ENCODE peak calls at places on chromosomes 12 and 14, in six cellular contexts. One of them, this sample, is unnamed.

GRCh38 chr12:116319316-116319715 is 41.8 kb upstream of the MED13L start:
- DNase-seq in GM23338: no peak
- DNase-seq in A549: no peak
- DNase-seq in K562: no peak
- DNase-seq in Panc1: no peak
- DNase-seq in HL-60: no peak
- DNase-seq in this sample: no peak

GRCh38 chr14:71720978-71721624 is 211.1 kb upstream of the RGS6 start:
- DNase-seq in GM23338: peak; percentile 84
- DNase-seq in HL-60: no peak
- DNase-seq in K562: peak; percentile 29
- DNase-seq in Panc1: peak; percentile 8
- DNase-seq in A549: peak; percentile 71
- DNase-seq in this sample: peak; percentile 57

GRCh38 chr12:42946776-42947435 is 357.4 kb upstream of the PRICKLE1 start:
- DNase-seq in A549: no peak
- DNase-seq in HL-60: no peak
- DNase-seq in GM23338: no peak
- DNase-seq in Panc1: no peak
- DNase-seq in K562: no peak
- DNase-seq in this sample: no peak

GRCh38 chr12:53300187-53300586 is 692 bp downstream of the MYG1 start:
- DNase-seq in Panc1: no peak
- DNase-seq in A549: peak; percentile 35
- DNase-seq in K562: no peak
- DNase-seq in GM23338: peak; percentile 32
- DNase-seq in HL-60: no peak
- DNase-seq in this sample: no peak

GRCh38 chr12:111438501-111438900 is 32.8 kb downstream of the SH2B3 start:
- DNase-seq in A549: no peak
- DNase-seq in K562: no peak
- DNase-seq in GM23338: peak; percentile 37
- DNase-seq in HL-60: peak; percentile 97
- DNase-seq in Panc1: no peak
- DNase-seq in this sample: no peak

GRCh38 chr14:51251486-51251885 is 11.4 kb downstream of the TMX1 start:
- DNase-seq in K562: no peak
- DNase-seq in HL-60: no peak
- DNase-seq in Panc1: no peak
- DNase-seq in A549: no peak
- DNase-seq in GM23338: no peak
- DNase-seq in this sample: no peak

GRCh38 chr12:93166891-93167307 is 210.8 kb upstream of the NUDT4 start:
- DNase-seq in K562: no peak
- DNase-seq in HL-60: no peak
- DNase-seq in Panc1: no peak
- DNase-seq in A549: no peak
- DNase-seq in GM23338: no peak
- DNase-seq in this sample: no peak

GRCh38 chr12:113359939-113360748 is 1.8 kb downstream of the PLBD2 start:
- DNase-seq in GM23338: peak; percentile 20
- DNase-seq in K562: no peak
- DNase-seq in Panc1: no peak
- DNase-seq in HL-60: no peak
- DNase-seq in A549: no peak
- DNase-seq in this sample: no peak

GRCh38 chr14:94284221-94284620 is 8.8 kb downstream of the SERPINA10 start:
- DNase-seq in HL-60: no peak
- DNase-seq in Panc1: no peak
- DNase-seq in K562: no peak
- DNase-seq in A549: no peak
- DNase-seq in GM23338: no peak
- DNase-seq in this sample: no peak

GRCh38 chr14:96265387-96265786 is 9.4 kb downstream of the BDKRB1 start:
- DNase-seq in HL-60: no peak
- DNase-seq in K562: no peak
- DNase-seq in Panc1: no peak
- DNase-seq in A549: no peak
- DNase-seq in GM23338: no peak
- DNase-seq in this sample: no peak

GRCh38 chr12:60101715-60102114 is 505.9 kb downstream of the SLC16A7 start:
- DNase-seq in K562: no peak
- DNase-seq in GM23338: no peak
- DNase-seq in A549: no peak
- DNase-seq in Panc1: no peak
- DNase-seq in HL-60: no peak
- DNase-seq in this sample: no peak

GRCh38 chr14:100212476-100213333 is 26.2 kb upstream of the YY1 start:
- DNase-seq in A549: no peak
- DNase-seq in HL-60: no peak
- DNase-seq in GM23338: no peak
- DNase-seq in K562: peak; percentile 40
- DNase-seq in Panc1: no peak
- DNase-seq in this sample: no peak

GRCh38 chr12:120067901-120068300 is 48.7 kb downstream of the RAB35 start:
- DNase-seq in A549: no peak
- DNase-seq in HL-60: no peak
- DNase-seq in GM23338: no peak
- DNase-seq in Panc1: no peak
- DNase-seq in K562: no peak
- DNase-seq in this sample: no peak
- TF ChIP-seq REST in A549: no peak
- TF ChIP-seq REST in HL-60: no peak
- TF ChIP-seq REST in GM23338: no peak
- TF ChIP-seq REST in Panc1: no peak
- TF ChIP-seq REST in K562: no peak
- TF ChIP-seq REST in this sample: no peak

DNA sequence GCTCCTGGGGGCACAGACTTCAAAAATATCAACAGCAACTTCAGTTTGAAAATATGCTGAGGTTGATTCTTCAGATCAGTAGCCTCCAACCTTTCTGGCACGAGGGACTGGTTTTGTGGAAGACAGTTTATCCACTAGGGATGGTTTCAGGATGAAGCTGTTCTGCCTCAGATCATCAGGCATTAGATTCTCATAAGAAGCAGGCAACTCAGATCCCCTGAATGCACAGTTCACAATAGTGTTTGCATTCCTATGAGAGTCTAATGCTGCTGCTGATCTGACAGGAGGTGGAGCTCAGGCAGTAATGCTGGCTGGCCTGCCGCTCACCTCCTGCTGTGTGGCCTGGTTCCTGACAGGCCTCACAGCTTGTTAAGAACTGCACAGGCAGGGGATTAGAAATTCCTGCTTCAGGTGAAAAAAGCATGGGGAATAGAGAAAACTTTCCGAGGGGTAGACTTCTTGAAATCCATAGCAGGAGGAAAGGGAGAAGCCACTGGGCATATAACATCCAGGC is 12.8 kb downstream of the EPYC start:
- DNase-seq in GM23338: no peak
- DNase-seq in Panc1: no peak
- DNase-seq in A549: no peak
- DNase-seq in K562: no peak
- DNase-seq in HL-60: no peak
- DNase-seq in this sample: no peak
- TF ChIP-seq REST in GM23338: no peak
- TF ChIP-seq REST in Panc1: no peak
- TF ChIP-seq REST in A549: no peak
- TF ChIP-seq REST in K562: no peak
- TF ChIP-seq REST in HL-60: no peak
- TF ChIP-seq REST in this sample: no peak

DNA sequence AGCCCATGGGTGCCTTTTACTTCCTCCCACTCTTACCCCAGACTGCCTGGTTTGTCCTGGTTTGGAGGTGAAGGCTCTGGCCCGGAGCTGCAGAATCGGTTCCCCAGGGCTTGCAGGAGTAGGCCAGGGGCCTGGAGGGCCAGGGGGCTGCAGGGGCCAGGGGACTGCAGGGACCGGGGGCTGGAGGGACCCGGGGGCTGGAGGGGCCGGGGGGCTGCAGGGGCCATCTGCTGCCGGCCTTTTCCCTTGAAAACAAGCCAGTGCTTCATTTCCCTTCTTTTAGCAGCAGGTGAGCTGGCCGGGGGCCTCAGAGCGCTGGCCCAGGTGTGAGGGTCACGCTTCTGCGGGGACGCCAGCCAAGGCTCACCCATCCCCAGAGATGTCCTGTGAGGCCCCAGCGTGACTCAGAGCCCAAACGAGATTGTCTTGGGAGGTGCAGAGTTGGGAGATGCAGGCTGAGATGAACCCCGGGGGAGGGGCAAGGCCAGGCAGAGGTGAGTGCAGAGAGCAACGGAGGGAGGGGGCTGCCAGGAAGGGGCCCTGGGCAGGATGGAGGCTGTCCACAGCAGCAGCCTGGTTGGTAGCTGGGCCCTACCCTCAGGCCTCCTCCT is 154.9 kb downstream of the KIF26A start:
- DNase-seq in A549: no peak
- DNase-seq in K562: no peak
- DNase-seq in HL-60: no peak
- DNase-seq in GM23338: no peak
- DNase-seq in Panc1: no peak
- DNase-seq in this sample: no peak
- TF ChIP-seq REST in A549: no peak
- TF ChIP-seq REST in K562: no peak
- TF ChIP-seq REST in HL-60: no peak
- TF ChIP-seq REST in GM23338: no peak
- TF ChIP-seq REST in Panc1: no peak
- TF ChIP-seq REST in this sample: no peak

GRCh38 chr12:10363922-10364838 is 25.7 kb downstream of the KLRK1 start:
- DNase-seq in HL-60: no peak
- DNase-seq in A549: no peak
- DNase-seq in Panc1: peak; percentile 32
- DNase-seq in GM23338: no peak
- DNase-seq in K562: peak; percentile 27
- DNase-seq in this sample: no peak
- TF ChIP-seq REST in HL-60: no peak
- TF ChIP-seq REST in A549: no peak
- TF ChIP-seq REST in Panc1: no peak
- TF ChIP-seq REST in GM23338: no peak
- TF ChIP-seq REST in K562: no peak
- TF ChIP-seq REST in this sample: no peak

GRCh38 chr12:27627123-27627835 is 69.0 kb upstream of the REP15 start:
- DNase-seq in HL-60: peak; percentile 50
- DNase-seq in Panc1: no peak
- DNase-seq in GM23338: no peak
- DNase-seq in K562: no peak
- DNase-seq in A549: no peak
- DNase-seq in this sample: no peak
- TF ChIP-seq REST in HL-60: no peak
- TF ChIP-seq REST in Panc1: no peak
- TF ChIP-seq REST in GM23338: no peak
- TF ChIP-seq REST in K562: no peak
- TF ChIP-seq REST in A549: no peak
- TF ChIP-seq REST in this sample: no peak

GRCh38 chr14:21300892-21301291 is 21.0 kb downstream of the RPGRIP1 start:
- DNase-seq in K562: peak; percentile 10
- DNase-seq in Panc1: no peak
- DNase-seq in GM23338: peak; percentile 78
- DNase-seq in HL-60: peak; percentile 16
- DNase-seq in A549: no peak
- DNase-seq in this sample: no peak
- TF ChIP-seq REST in K562: no peak
- TF ChIP-seq REST in Panc1: no peak
- TF ChIP-seq REST in GM23338: no peak
- TF ChIP-seq REST in HL-60: no peak
- TF ChIP-seq REST in A549: no peak
- TF ChIP-seq REST in this sample: no peak

GRCh38 chr14:56752428-56752827 is 57.9 kb downstream of the OTX2 start:
- DNase-seq in A549: no peak
- DNase-seq in GM23338: no peak
- DNase-seq in Panc1: no peak
- DNase-seq in HL-60: no peak
- DNase-seq in K562: no peak
- DNase-seq in this sample: no peak

GRCh38 chr14:56751471-56751870 is 58.8 kb downstream of the OTX2 start:
- DNase-seq in GM23338: peak; percentile 63
- DNase-seq in K562: no peak
- DNase-seq in HL-60: no peak
- DNase-seq in Panc1: no peak
- DNase-seq in A549: peak; percentile 4
- DNase-seq in this sample: no peak

GRCh38 chr14:56759094-56759493 is 51.2 kb downstream of the OTX2 start:
- DNase-seq in Panc1: no peak
- DNase-seq in GM23338: no peak
- DNase-seq in K562: no peak
- DNase-seq in HL-60: no peak
- DNase-seq in A549: no peak
- DNase-seq in this sample: no peak

GRCh38 chr14:56759633-56760032 is 50.6 kb downstream of the OTX2 start:
- DNase-seq in A549: no peak
- DNase-seq in GM23338: no peak
- DNase-seq in HL-60: no peak
- DNase-seq in K562: no peak
- DNase-seq in Panc1: no peak
- DNase-seq in this sample: no peak

DNA sequence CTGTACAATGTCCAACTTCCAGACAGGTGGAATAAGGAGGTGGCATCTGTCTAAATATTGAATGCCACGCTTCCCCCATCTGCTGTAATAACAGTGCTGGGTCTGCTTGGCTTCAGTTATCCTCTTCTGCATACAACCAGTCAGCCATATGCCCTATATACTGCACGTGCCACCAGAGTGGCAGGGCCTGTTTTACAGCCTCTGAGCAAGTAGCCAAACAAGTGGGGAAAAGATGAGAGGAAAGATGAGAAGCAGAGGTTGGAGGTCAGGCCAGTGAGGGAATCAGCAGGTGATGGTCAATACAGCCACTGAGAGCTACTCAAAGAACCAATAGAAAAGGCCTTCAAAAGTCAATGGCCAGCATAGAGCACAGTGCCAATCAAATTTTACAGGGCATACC is 55.3 kb downstream of the OTX2 start:
- DNase-seq in GM23338: no peak
- DNase-seq in HL-60: no peak
- DNase-seq in K562: no peak
- DNase-seq in Panc1: no peak
- DNase-seq in A549: no peak
- DNase-seq in this sample: no peak
- TF ChIP-seq REST in GM23338: no peak
- TF ChIP-seq REST in HL-60: no peak
- TF ChIP-seq REST in K562: no peak
- TF ChIP-seq REST in Panc1: no peak
- TF ChIP-seq REST in A549: no peak
- TF ChIP-seq REST in this sample: no peak

DNA sequence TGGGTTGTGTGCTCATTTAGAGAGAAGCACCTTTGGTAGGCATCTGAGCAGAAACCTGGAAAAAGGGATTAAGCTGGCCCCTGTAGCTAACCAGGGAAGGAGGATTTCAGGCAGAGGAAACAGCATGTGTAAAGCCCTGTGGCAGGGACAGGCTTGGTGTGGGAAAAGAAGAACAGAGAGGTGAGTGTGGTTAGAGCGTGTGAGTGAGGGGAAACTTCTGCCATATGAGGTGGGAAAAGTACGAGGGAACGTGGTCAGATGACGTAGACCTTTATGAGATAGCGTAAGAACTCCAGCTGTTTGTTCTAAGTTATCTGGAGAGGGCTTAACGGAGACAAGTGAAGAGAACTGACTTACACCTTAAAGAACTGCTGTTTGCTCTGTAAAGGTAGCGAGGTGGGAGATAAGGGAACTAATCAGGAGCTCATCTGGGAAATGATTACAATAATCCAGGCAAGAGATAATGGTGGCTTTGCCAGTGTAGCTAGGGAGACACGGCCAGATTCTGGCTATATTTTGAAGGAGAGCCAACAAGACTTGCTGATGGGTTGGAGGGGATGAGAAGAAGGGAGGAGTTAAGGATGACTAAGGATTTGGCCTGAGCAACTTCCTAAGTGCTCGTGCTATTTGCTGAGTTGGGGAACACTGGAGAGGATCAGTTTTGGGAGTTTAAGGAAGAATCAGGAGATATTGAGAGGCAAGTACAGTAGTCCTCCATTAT is 234.0 kb downstream of the ETNK1 start:
- DNase-seq in HL-60: no peak
- DNase-seq in Panc1: no peak
- DNase-seq in A549: no peak
- DNase-seq in GM23338: no peak
- DNase-seq in K562: no peak
- DNase-seq in this sample: no peak
- TF ChIP-seq REST in HL-60: no peak
- TF ChIP-seq REST in Panc1: no peak
- TF ChIP-seq REST in A549: no peak
- TF ChIP-seq REST in GM23338: no peak
- TF ChIP-seq REST in K562: no peak
- TF ChIP-seq REST in this sample: no peak

This sample was measured in HCT116.